ENCODE peak calls at places on chromosome 1, in seven cellular contexts. N, J, F, T, Q, Z and E are unnamed samples.
A peak's percentile ranks its signal among the peaks of the same experiment; 100 is the strongest.

GRCh38 chr1:4430406-4431404 is 223.7 kb upstream of the AJAP1 start:
- DNase-seq in Q (no peak), F (no peak), Z (no peak), T (no peak), J (no peak), N (no peak), E (no peak)

GRCh38 chr1:169526120-169526832 is 40.5 kb upstream of the SLC19A2 start:
- DNase-seq in T (no peak), J (no peak), Q (no peak), F (no peak), N (no peak), Z (no peak), E (no peak)

GRCh38 chr1:223609961-223610360 is 55.5 kb downstream of the CAPN8 start:
- DNase-seq in Q (no peak), N (no peak), J (no peak), Z (no peak), F (no peak), T (no peak), E (no peak)

GRCh38 chr1:164716992-164717703 is 158.2 kb downstream of the PBX1 start:
- DNase-seq in Q (no peak), F (peak; percentile 56), Z (no peak), N (no peak), T (no peak), J (no peak), E (no peak)

GRCh38 chr1:152481869-152482664 is 28.5 kb upstream of the LCE5A start:
- DNase-seq in N (no peak), Z (no peak), J (no peak), T (no peak), Q (no peak), F (no peak), E (no peak)

GRCh38 chr1:209512821-209513220 is 70.7 kb upstream of the CAMK1G start:
- DNase-seq in Z (no peak), Q (no peak), F (no peak), T (no peak), J (no peak), N (no peak), E (no peak)

GRCh38 chr1:98051065-98051675 is 130.3 kb upstream of the DPYD start:
- DNase-seq in F (peak; percentile 70), Q (peak; percentile 28), Z (peak; percentile 87), T (peak; percentile 51), J (peak; percentile 49), N (no peak), E (peak; percentile 16)

GRCh38 chr1:109764561-109765482 is 1.1 kb upstream of the EPS8L3 start:
- DNase-seq in Q (no peak), J (no peak), F (no peak), T (peak; percentile 19), N (no peak), Z (no peak), E (no peak)

GRCh38 chr1:224534731-224535130 is 81.4 kb upstream of the CNIH3 start:
- DNase-seq in Q (no peak), F (no peak), Z (no peak), J (no peak), N (no peak), T (no peak), E (no peak)

GRCh38 chr1:201603613-201604232 is 64.8 kb downstream of the NAV1 start:
- DNase-seq in N (no peak), Z (no peak), Q (no peak), T (no peak), J (no peak), F (peak; percentile 93), E (no peak)

GRCh38 chr1:3012511-3013291 is 8.6 kb upstream of the ACTRT2 start:
- DNase-seq in J (peak; percentile 42), N (no peak), F (peak; percentile 2), Q (peak; percentile 91), Z (peak; percentile 53), T (peak; percentile 68), E (no peak)

GRCh38 chr1:109619655-109620395 is at the start of gene AMPD2:
- DNase-seq in Q (peak; percentile 97), J (peak; percentile 74), F (peak; percentile 86), Z (peak; percentile 74), N (peak; percentile 59), T (peak; percentile 90), E (peak; percentile 29)

GRCh38 chr1:34128186-34128889 is 36.7 kb downstream of the CSMD2 start:
- DNase-seq in N (no peak), Z (no peak), J (no peak), T (no peak), F (no peak), Q (no peak), E (no peak)

GRCh38 chr1:215923129-215923824 is 356.2 kb downstream of the KCTD3 start:
- DNase-seq in F (peak; percentile 37), T (no peak), J (no peak), N (no peak), Z (no peak), Q (no peak), E (peak; percentile 2)

GRCh38 chr1:162674018-162674608 is 41.8 kb downstream of the DDR2 start:
- DNase-seq in J (no peak), F (peak; percentile 66), Z (no peak), T (no peak), N (no peak), Q (no peak), E (no peak)

GRCh38 chr1:187837787-187838186 is 1009.0 kb downstream of the PLA2G4A start:
- DNase-seq in Q (no peak), F (no peak), Z (no peak), T (no peak), N (no peak), J (no peak), E (no peak)

GRCh38 chr1:18373882-18374493 is 106.7 kb upstream of the KLHDC7A start:
- DNase-seq in Q (peak; percentile 78), Z (no peak), J (no peak), N (no peak), T (no peak), F (no peak), E (no peak)

GRCh38 chr1:161805399-161806197 is 39.5 kb downstream of the ATF6 start:
- DNase-seq in Q (no peak), J (no peak), F (no peak), Z (no peak), T (no peak), N (no peak), E (no peak)

GRCh38 chr1:216310776-216311175 is 112.5 kb downstream of the USH2A start:
- DNase-seq in Z (no peak), T (no peak), J (no peak), Q (no peak), N (peak; percentile 10), F (peak; percentile 28), E (peak; percentile 8)

DNA sequence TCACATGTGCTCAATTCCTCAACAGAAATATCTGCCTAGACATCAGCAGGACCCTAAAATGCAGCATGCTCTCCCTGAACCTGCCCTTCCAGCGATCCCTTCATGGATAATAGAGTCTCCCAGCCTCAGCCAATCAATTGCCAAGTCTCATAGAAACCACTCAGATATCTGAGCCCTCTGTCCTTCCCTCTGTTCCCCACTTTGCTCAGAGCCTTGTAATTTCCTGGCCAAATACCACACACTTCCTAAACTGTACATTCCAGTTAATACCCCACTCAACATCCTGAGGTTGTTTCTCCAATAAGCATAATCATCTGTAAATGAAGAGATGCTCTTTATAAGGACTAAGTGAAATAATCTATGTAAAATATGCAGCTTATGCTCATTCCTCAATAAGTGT is 59.3 kb upstream of the PTGFRN start:
- DNase-seq in T (no peak), F (peak; percentile 66), J (no peak), N (no peak), Q (no peak), Z (no peak), E (no peak)
- H3K27ac ChIP-seq in T (no peak overlapping the region), F (no peak overlapping the region), J (no peak overlapping the region), N (no peak overlapping the region), Q (no peak overlapping the region), Z (no peak overlapping the region), E (no peak overlapping the region)

GRCh38 chr1:68223714-68224113 is 8.6 kb downstream of the WLS start:
- DNase-seq in F (peak; percentile 57), Z (no peak), N (no peak), Q (no peak), J (peak; percentile 42), T (no peak), E (no peak)
- H3K27ac ChIP-seq in F (no peak overlapping the region), Z (no peak overlapping the region), N (no peak overlapping the region), Q (no peak overlapping the region), J (peak overlapping the region; percentile 72), T (no peak overlapping the region), E (no peak overlapping the region)

DNA sequence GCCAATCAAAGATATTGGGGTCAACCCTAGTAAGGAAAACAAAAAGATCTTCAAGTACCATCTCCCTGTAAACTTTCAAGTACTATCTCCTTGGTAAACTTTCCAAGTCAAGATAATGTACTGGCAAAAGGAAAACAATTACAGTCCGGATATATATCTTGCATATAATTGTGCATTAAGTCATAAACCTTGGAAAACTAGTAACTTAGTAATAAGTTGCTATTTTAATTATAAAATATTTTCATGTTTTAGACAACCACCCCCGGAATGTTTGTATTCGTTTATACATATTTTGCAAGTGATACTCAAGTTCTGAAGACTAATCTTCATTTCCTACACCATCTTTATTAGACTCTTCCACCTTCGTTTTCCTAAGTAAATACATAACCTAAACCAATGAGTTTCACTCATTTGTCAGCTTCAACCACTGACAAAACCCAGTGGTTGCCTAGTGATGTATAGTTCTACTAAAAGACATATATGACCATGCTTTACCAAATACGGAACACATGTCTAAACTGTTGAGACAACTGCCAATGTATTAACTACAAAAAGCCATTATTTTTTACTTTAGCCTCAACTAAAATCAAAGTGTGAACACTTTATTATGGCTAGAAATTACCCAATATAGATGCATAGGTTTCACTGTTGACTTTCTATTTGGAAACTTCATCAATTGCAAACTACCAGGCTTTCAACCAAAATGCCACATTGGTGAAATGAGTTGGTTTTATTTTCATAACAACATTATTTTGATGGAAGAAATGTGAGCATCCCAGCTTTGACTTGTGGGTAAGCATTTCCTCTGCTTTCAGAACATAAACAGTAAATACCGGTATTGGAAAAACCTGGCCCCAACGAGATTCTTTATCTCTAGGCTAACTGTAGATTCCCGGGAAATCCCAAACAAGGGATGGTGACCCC is 1.6 kb downstream of the AKT3 start:
- DNase-seq in Q (no peak), Z (no peak), T (no peak), F (no peak), J (no peak), N (no peak), E (no peak)
- H3K27ac ChIP-seq in Q (no peak overlapping the region), Z (peak overlapping the region; percentile 99), T (peak overlapping the region; percentile 89), F (peak overlapping the region; percentile 71), J (peak overlapping the region; percentile 98), N (peak overlapping the region; percentile 41), E (no peak overlapping the region)

DNA sequence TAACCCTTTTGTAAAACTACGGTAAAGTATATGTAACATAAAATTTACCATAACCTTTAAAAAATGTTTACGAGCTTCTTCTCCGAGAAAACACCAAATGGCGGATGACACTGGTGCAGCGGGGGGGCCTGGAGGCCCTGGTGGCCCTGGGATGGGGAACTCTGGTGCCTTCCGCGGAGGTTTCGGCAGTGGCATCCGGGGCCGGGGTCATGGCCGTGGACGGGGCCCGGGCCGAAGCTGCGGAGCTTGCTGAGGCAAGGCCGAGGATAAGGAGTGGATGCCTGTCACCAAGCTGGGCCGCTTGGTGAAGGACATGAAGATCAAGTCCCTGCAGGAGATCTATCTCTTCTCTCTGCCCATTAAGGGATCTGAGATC is 7.5 kb downstream of the MFSD2A start:
- DNase-seq in F (no peak), T (no peak), J (no peak), Q (no peak), Z (no peak), N (no peak), E (no peak)
- H3K27ac ChIP-seq in F (no peak overlapping the region), T (no peak overlapping the region), J (no peak overlapping the region), Q (no peak overlapping the region), Z (no peak overlapping the region), N (no peak overlapping the region), E (no peak overlapping the region)